ENCODE peak calls at places on chromosome 13, in four cellular contexts. One of them, this sample, is unnamed.

GRCh38 chr13:90272356-90272755 is 1075.1 kb upstream of the MIR17HG start:
- DNase-seq in CD4-positive, alpha-beta T cell: no peak
- DNase-seq in fibroblast of lung: peak; percentile 90
- DNase-seq in psoas muscle: no peak
- DNase-seq in this sample: no peak

GRCh38 chr13:103803349-103803748 is 737.1 kb upstream of the SLC10A2 start:
- DNase-seq in CD4-positive, alpha-beta T cell: no peak
- DNase-seq in fibroblast of lung: no peak
- DNase-seq in psoas muscle: no peak
- DNase-seq in this sample: no peak

GRCh38 chr13:33279414-33279813 is 6.1 kb downstream of the STARD13 start:
- DNase-seq in psoas muscle: no peak
- DNase-seq in CD4-positive, alpha-beta T cell: no peak
- DNase-seq in fibroblast of lung: no peak
- DNase-seq in this sample: no peak

GRCh38 chr13:77868717-77869116 is 49.9 kb downstream of the EDNRB start:
- DNase-seq in fibroblast of lung: peak; percentile 14
- DNase-seq in CD4-positive, alpha-beta T cell: no peak
- DNase-seq in psoas muscle: no peak
- DNase-seq in this sample: no peak

GRCh38 chr13:37681295-37682032 is 82.9 kb upstream of the POSTN start:
- DNase-seq in CD4-positive, alpha-beta T cell: no peak
- DNase-seq in psoas muscle: no peak
- DNase-seq in fibroblast of lung: peak; percentile 81
- DNase-seq in this sample: no peak

GRCh38 chr13:33628662-33629061 is 189.3 kb upstream of the RFC3 start:
- DNase-seq in CD4-positive, alpha-beta T cell: no peak
- DNase-seq in psoas muscle: no peak
- DNase-seq in fibroblast of lung: no peak
- DNase-seq in this sample: no peak

GRCh38 chr13:29948246-29948645 is 97.8 kb upstream of the UBL3 start:
- DNase-seq in psoas muscle: no peak
- DNase-seq in fibroblast of lung: peak; percentile 45
- DNase-seq in CD4-positive, alpha-beta T cell: no peak
- DNase-seq in this sample: no peak

GRCh38 chr13:91767681-91768080 is 369.3 kb downstream of the GPC5 start:
- DNase-seq in psoas muscle: no peak
- DNase-seq in fibroblast of lung: no peak
- DNase-seq in CD4-positive, alpha-beta T cell: no peak
- DNase-seq in this sample: no peak

GRCh38 chr13:49594576-49594975 is 9.2 kb upstream of the RCBTB1 start:
- DNase-seq in CD4-positive, alpha-beta T cell: no peak
- DNase-seq in fibroblast of lung: no peak
- DNase-seq in psoas muscle: no peak
- DNase-seq in this sample: no peak

GRCh38 chr13:26446751-26447150 is 110.7 kb upstream of the WASF3 start:
- DNase-seq in fibroblast of lung: peak; percentile 19
- DNase-seq in psoas muscle: no peak
- DNase-seq in CD4-positive, alpha-beta T cell: no peak
- DNase-seq in this sample: no peak

GRCh38 chr13:28355822-28356371 is 139.0 kb downstream of the FLT1 start:
- DNase-seq in psoas muscle: no peak
- DNase-seq in CD4-positive, alpha-beta T cell: no peak
- DNase-seq in fibroblast of lung: peak; percentile 48
- DNase-seq in this sample: no peak

GRCh38 chr13:113546571-113547247 is 37.8 kb upstream of the TFDP1 start:
- DNase-seq in CD4-positive, alpha-beta T cell: no peak
- DNase-seq in fibroblast of lung: no peak
- DNase-seq in psoas muscle: peak; percentile 59
- DNase-seq in this sample: no peak

GRCh38 chr13:85255978-85256377 is 543.2 kb downstream of the SLITRK6 start:
- DNase-seq in psoas muscle: no peak
- DNase-seq in CD4-positive, alpha-beta T cell: no peak
- DNase-seq in fibroblast of lung: no peak
- DNase-seq in this sample: no peak

GRCh38 chr13:97030705-97031452 is 36.6 kb upstream of the OXGR1 start:
- DNase-seq in psoas muscle: no peak
- DNase-seq in fibroblast of lung: peak; percentile 66
- DNase-seq in CD4-positive, alpha-beta T cell: no peak
- DNase-seq in this sample: no peak

GRCh38 chr13:65600702-65601101 is 1629.4 kb downstream of the PCDH9 start:
- DNase-seq in CD4-positive, alpha-beta T cell: no peak
- DNase-seq in fibroblast of lung: peak; percentile 73
- DNase-seq in psoas muscle: no peak
- DNase-seq in this sample: no peak

GRCh38 chr13:91544723-91545122 is 146.3 kb downstream of the GPC5 start:
- DNase-seq in fibroblast of lung: no peak
- DNase-seq in CD4-positive, alpha-beta T cell: no peak
- DNase-seq in psoas muscle: no peak
- DNase-seq in this sample: no peak

GRCh38 chr13:39417131-39417530 is 185.9 kb downstream of the LHFPL6 start:
- DNase-seq in CD4-positive, alpha-beta T cell: no peak
- DNase-seq in fibroblast of lung: no peak
- DNase-seq in psoas muscle: no peak
- DNase-seq in this sample: no peak

GRCh38 chr13:72104656-72105180 is 237.7 kb upstream of the DACH1 start:
- DNase-seq in psoas muscle: no peak
- DNase-seq in fibroblast of lung: peak; percentile 73
- DNase-seq in CD4-positive, alpha-beta T cell: no peak
- DNase-seq in this sample: no peak

GRCh38 chr13:102825921-102826706 is 19.7 kb upstream of the ERCC5 start:
- DNase-seq in fibroblast of lung: peak; percentile 95
- DNase-seq in CD4-positive, alpha-beta T cell: no peak
- DNase-seq in psoas muscle: no peak
- DNase-seq in this sample: no peak

GRCh38 chr13:101258071-101258470 is 158.2 kb downstream of the NALCN start:
- DNase-seq in psoas muscle: no peak
- DNase-seq in fibroblast of lung: peak; percentile 95
- DNase-seq in CD4-positive, alpha-beta T cell: no peak
- DNase-seq in this sample: no peak

GRCh38 chr13:30143671-30144400 is 163.5 kb downstream of the KATNAL1 start:
- DNase-seq in CD4-positive, alpha-beta T cell: no peak
- DNase-seq in psoas muscle: no peak
- DNase-seq in fibroblast of lung: peak; percentile 65
- DNase-seq in this sample: no peak

GRCh38 chr13:28531195-28531955 is 36.4 kb upstream of the FLT1 start:
- DNase-seq in CD4-positive, alpha-beta T cell: no peak
- DNase-seq in psoas muscle: peak; percentile 45
- DNase-seq in fibroblast of lung: peak; percentile 16
- DNase-seq in this sample: no peak

GRCh38 chr13:39616087-39616694 is 13.2 kb upstream of the LHFPL6 start:
- DNase-seq in CD4-positive, alpha-beta T cell: no peak
- DNase-seq in fibroblast of lung: peak; percentile 47
- DNase-seq in psoas muscle: no peak
- DNase-seq in this sample: peak; percentile 58

GRCh38 chr13:52846567-52847321 is 1.7 kb downstream of the PCDH8 start:
- DNase-seq in CD4-positive, alpha-beta T cell: no peak
- DNase-seq in psoas muscle: peak; percentile 50
- DNase-seq in fibroblast of lung: peak; percentile 25
- DNase-seq in this sample: peak; percentile 47

GRCh38 chr13:35720290-35720689 is 243.8 kb upstream of the MAB21L1 start:
- DNase-seq in fibroblast of lung: no peak
- DNase-seq in psoas muscle: no peak
- DNase-seq in CD4-positive, alpha-beta T cell: no peak
- DNase-seq in this sample: no peak

GRCh38 chr13:103883152-103883551 is 816.9 kb upstream of the SLC10A2 start:
- DNase-seq in CD4-positive, alpha-beta T cell: no peak
- DNase-seq in psoas muscle: peak; percentile 79
- DNase-seq in fibroblast of lung: peak; percentile 96
- DNase-seq in this sample: peak; percentile 88

GRCh38 chr13:32639502-32640105 is 53.4 kb downstream of the PDS5B start:
- DNase-seq in psoas muscle: peak; percentile 28
- DNase-seq in CD4-positive, alpha-beta T cell: peak; percentile 30
- DNase-seq in fibroblast of lung: peak; percentile 64
- DNase-seq in this sample: no peak

GRCh38 chr13:109314101-109314500 is 472.3 kb downstream of the IRS2 start:
- DNase-seq in CD4-positive, alpha-beta T cell: no peak
- DNase-seq in psoas muscle: no peak
- DNase-seq in fibroblast of lung: no peak
- DNase-seq in this sample: no peak

GRCh38 chr13:72853000-72853399 is 71.1 kb downstream of the PIBF1 start:
- DNase-seq in CD4-positive, alpha-beta T cell: no peak
- DNase-seq in psoas muscle: no peak
- DNase-seq in fibroblast of lung: no peak
- DNase-seq in this sample: no peak

GRCh38 chr13:40178130-40178529 is 488.3 kb downstream of the FOXO1 start:
- DNase-seq in fibroblast of lung: no peak
- DNase-seq in psoas muscle: no peak
- DNase-seq in CD4-positive, alpha-beta T cell: no peak
- DNase-seq in this sample: no peak

GRCh38 chr13:108807841-108808240 is 178.4 kb downstream of the MYO16 start:
- DNase-seq in CD4-positive, alpha-beta T cell: no peak
- DNase-seq in fibroblast of lung: no peak
- DNase-seq in psoas muscle: no peak
- DNase-seq in this sample: no peak

GRCh38 chr13:21568854-21569253 is 35.1 kb downstream of the MICU2 start:
- DNase-seq in fibroblast of lung: no peak
- DNase-seq in psoas muscle: no peak
- DNase-seq in CD4-positive, alpha-beta T cell: no peak
- DNase-seq in this sample: no peak
- H3K27ac ChIP-seq in fibroblast of lung: no peak overlapping the region
- H3K27ac ChIP-seq in psoas muscle: no peak overlapping the region
- H3K27ac ChIP-seq in CD4-positive, alpha-beta T cell: no peak overlapping the region
- H3K27ac ChIP-seq in this sample: no peak overlapping the region

DNA sequence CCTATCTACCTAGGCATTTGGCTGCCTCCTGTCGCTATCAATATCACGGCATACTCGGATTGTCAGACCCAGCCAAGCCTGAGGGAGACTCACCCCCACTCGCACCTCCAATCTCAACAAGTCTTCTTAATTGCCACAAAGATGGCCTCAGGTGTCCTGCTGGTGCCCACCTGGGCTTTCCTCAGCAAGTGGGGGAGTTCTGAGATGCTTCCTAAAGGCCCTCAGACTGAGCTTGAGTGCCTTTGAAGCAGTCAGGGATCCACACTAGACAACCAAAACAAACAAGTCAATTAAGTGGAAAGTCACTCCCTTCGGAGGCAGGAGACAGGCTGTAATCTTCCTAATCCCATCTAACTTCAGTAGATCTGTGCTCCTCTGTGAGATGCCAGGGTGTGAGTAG is 68.4 kb upstream of the SERP2 start:
- DNase-seq in CD4-positive, alpha-beta T cell: no peak
- DNase-seq in fibroblast of lung: no peak
- DNase-seq in psoas muscle: no peak
- DNase-seq in this sample: no peak
- H3K27ac ChIP-seq in CD4-positive, alpha-beta T cell: no peak overlapping the region
- H3K27ac ChIP-seq in fibroblast of lung: peak overlapping the region; percentile 96
- H3K27ac ChIP-seq in psoas muscle: no peak overlapping the region
- H3K27ac ChIP-seq in this sample: peak overlapping the region; percentile 90

GRCh38 chr13:99326012-99326411 is 18.8 kb upstream of the GPR183 start:
- DNase-seq in fibroblast of lung: no peak
- DNase-seq in CD4-positive, alpha-beta T cell: no peak
- DNase-seq in psoas muscle: no peak
- DNase-seq in this sample: no peak

GRCh38 chr13:99321709-99322108 is 14.5 kb upstream of the GPR183 start:
- DNase-seq in fibroblast of lung: no peak
- DNase-seq in CD4-positive, alpha-beta T cell: no peak
- DNase-seq in psoas muscle: no peak
- DNase-seq in this sample: no peak

GRCh38 chr13:99320693-99321481 is 13.7 kb upstream of the GPR183 start:
- DNase-seq in CD4-positive, alpha-beta T cell: no peak
- DNase-seq in psoas muscle: no peak
- DNase-seq in fibroblast of lung: peak; percentile 84
- DNase-seq in this sample: no peak

GRCh38 chr13:99323488-99323887 is 16.3 kb upstream of the GPR183 start:
- DNase-seq in psoas muscle: no peak
- DNase-seq in fibroblast of lung: peak; percentile 79
- DNase-seq in CD4-positive, alpha-beta T cell: no peak
- DNase-seq in this sample: no peak

GRCh38 chr13:99322297-99323103 is 15.3 kb upstream of the GPR183 start:
- DNase-seq in psoas muscle: no peak
- DNase-seq in CD4-positive, alpha-beta T cell: no peak
- DNase-seq in fibroblast of lung: peak; percentile 92
- DNase-seq in this sample: no peak
- H3K27ac ChIP-seq in psoas muscle: no peak overlapping the region
- H3K27ac ChIP-seq in CD4-positive, alpha-beta T cell: peak overlapping the region; percentile 80
- H3K27ac ChIP-seq in fibroblast of lung: peak overlapping the region; percentile 61
- H3K27ac ChIP-seq in this sample: no peak overlapping the region

GRCh38 chr13:110963554-110963970 is 48.7 kb upstream of the ANKRD10 start:
- DNase-seq in psoas muscle: no peak
- DNase-seq in CD4-positive, alpha-beta T cell: no peak
- DNase-seq in fibroblast of lung: no peak
- DNase-seq in this sample: no peak
- H3K27ac ChIP-seq in psoas muscle: no peak overlapping the region
- H3K27ac ChIP-seq in CD4-positive, alpha-beta T cell: no peak overlapping the region
- H3K27ac ChIP-seq in fibroblast of lung: no peak overlapping the region
- H3K27ac ChIP-seq in this sample: no peak overlapping the region

GRCh38 chr13:20547479-20547908 is 19.5 kb upstream of the IFT88 start:
- DNase-seq in psoas muscle: no peak
- DNase-seq in fibroblast of lung: no peak
- DNase-seq in CD4-positive, alpha-beta T cell: no peak
- DNase-seq in this sample: no peak

GRCh38 chr13:20550799-20551198 is 16.2 kb upstream of the IFT88 start:
- DNase-seq in fibroblast of lung: no peak
- DNase-seq in psoas muscle: no peak
- DNase-seq in CD4-positive, alpha-beta T cell: no peak
- DNase-seq in this sample: no peak

GRCh38 chr13:20558982-20559381 is 8.0 kb upstream of the IFT88 start:
- DNase-seq in psoas muscle: no peak
- DNase-seq in CD4-positive, alpha-beta T cell: no peak
- DNase-seq in fibroblast of lung: no peak
- DNase-seq in this sample: no peak

GRCh38 chr13:20553309-20553708 is 13.6 kb upstream of the IFT88 start:
- DNase-seq in CD4-positive, alpha-beta T cell: no peak
- DNase-seq in fibroblast of lung: no peak
- DNase-seq in psoas muscle: no peak
- DNase-seq in this sample: peak; percentile 76
- H3K27ac ChIP-seq in CD4-positive, alpha-beta T cell: no peak overlapping the region
- H3K27ac ChIP-seq in fibroblast of lung: no peak overlapping the region
- H3K27ac ChIP-seq in psoas muscle: no peak overlapping the region
- H3K27ac ChIP-seq in this sample: peak overlapping the region; percentile 97

DNA sequence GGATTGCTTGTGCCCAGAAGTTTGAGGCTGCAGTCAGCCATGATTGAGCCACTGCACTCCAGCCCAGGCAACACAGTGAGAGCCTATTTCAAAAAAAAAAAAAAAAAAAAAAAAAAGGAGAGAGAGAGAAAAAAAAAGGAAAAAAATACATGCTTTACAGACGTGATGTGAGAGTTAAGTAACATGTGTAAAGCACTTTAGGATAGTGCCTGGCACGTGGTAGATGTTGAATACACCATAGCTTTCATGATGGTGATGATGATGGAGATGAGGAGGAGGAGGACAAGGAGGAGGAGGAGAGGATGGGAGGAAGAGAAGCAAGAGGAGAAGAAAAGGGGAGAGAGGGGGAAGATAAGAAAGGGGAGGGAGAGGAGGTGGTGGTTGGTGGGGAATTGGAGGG is 15.1 kb upstream of the RUBCNL start:
- DNase-seq in CD4-positive, alpha-beta T cell: no peak
- DNase-seq in fibroblast of lung: no peak
- DNase-seq in psoas muscle: no peak
- DNase-seq in this sample: no peak
- H3K27ac ChIP-seq in CD4-positive, alpha-beta T cell: no peak overlapping the region
- H3K27ac ChIP-seq in fibroblast of lung: no peak overlapping the region
- H3K27ac ChIP-seq in psoas muscle: no peak overlapping the region
- H3K27ac ChIP-seq in this sample: no peak overlapping the region